ENCODE peak calls at places on chromosomes 6 and 20, in five cellular contexts. One of them, this sample, is unnamed.

GRCh38 chr6:1039191-1039590 is 272.7 kb upstream of the FOXQ1 start:
- DNase-seq in HEK293T: no peak
- DNase-seq in K562: no peak
- DNase-seq in SK-N-SH: no peak
- DNase-seq in HepG2: no peak
- DNase-seq in this sample: no peak

GRCh38 chr6:27303613-27304272 is 8.3 kb downstream of the POM121L2 start:
- DNase-seq in HEK293T: no peak
- DNase-seq in K562: no peak
- DNase-seq in SK-N-SH: no peak
- DNase-seq in HepG2: no peak
- DNase-seq in this sample: no peak

GRCh38 chr6:17470953-17471335 is 77.5 kb downstream of the CAP2 start:
- DNase-seq in HEK293T: no peak
- DNase-seq in K562: no peak
- DNase-seq in SK-N-SH: no peak
- DNase-seq in HepG2: no peak
- DNase-seq in this sample: no peak

GRCh38 chr6:53793318-53793975 is 1.4 kb upstream of the LRRC1 start:
- DNase-seq in HEK293T: peak; percentile 67
- DNase-seq in K562: no peak
- DNase-seq in SK-N-SH: peak; percentile 37
- DNase-seq in HepG2: peak; percentile 96
- DNase-seq in this sample: no peak

GRCh38 chr6:143746202-143747119 is 68.7 kb downstream of the PHACTR2 start:
- DNase-seq in HEK293T: no peak
- DNase-seq in K562: no peak
- DNase-seq in SK-N-SH: no peak
- DNase-seq in HepG2: peak; percentile 49
- DNase-seq in this sample: no peak

GRCh38 chr20:6582449-6582848 is 185.0 kb upstream of the BMP2 start:
- DNase-seq in HEK293T: no peak
- DNase-seq in K562: no peak
- DNase-seq in SK-N-SH: no peak
- DNase-seq in HepG2: no peak
- DNase-seq in this sample: no peak

GRCh38 chr6:156110249-156110648 is 654.6 kb upstream of the NOX3 start:
- DNase-seq in HEK293T: no peak
- DNase-seq in K562: no peak
- DNase-seq in SK-N-SH: no peak
- DNase-seq in HepG2: no peak
- DNase-seq in this sample: no peak

GRCh38 chr20:57559658-57560553 is 1.0 kb upstream of the PCK1 start:
- DNase-seq in HEK293T: no peak
- DNase-seq in K562: no peak
- DNase-seq in SK-N-SH: no peak
- DNase-seq in HepG2: no peak
- DNase-seq in this sample: no peak

GRCh38 chr20:12570371-12570770 is 438.4 kb upstream of the SPTLC3 start:
- DNase-seq in HEK293T: peak; percentile 36
- DNase-seq in K562: no peak
- DNase-seq in SK-N-SH: peak; percentile 47
- DNase-seq in HepG2: peak; percentile 76
- DNase-seq in this sample: no peak

GRCh38 chr6:153787341-153787606 is 251.8 kb upstream of the OPRM1 start:
- DNase-seq in HEK293T: no peak
- DNase-seq in K562: no peak
- DNase-seq in SK-N-SH: no peak
- DNase-seq in HepG2: peak; percentile 31
- DNase-seq in this sample: no peak

GRCh38 chr6:102075539-102075938 is 682.0 kb downstream of the GRIK2 start:
- DNase-seq in HEK293T: no peak
- DNase-seq in K562: no peak
- DNase-seq in SK-N-SH: no peak
- DNase-seq in HepG2: peak; percentile 4
- DNase-seq in this sample: no peak

GRCh38 chr6:142155895-142156757 is 9.1 kb downstream of the VTA1 start:
- DNase-seq in HEK293T: peak; percentile 27
- DNase-seq in K562: peak; percentile 21
- DNase-seq in SK-N-SH: peak; percentile 10
- DNase-seq in HepG2: peak; percentile 30
- DNase-seq in this sample: no peak

GRCh38 chr20:51594999-51595532 is 52.5 kb upstream of the NFATC2 start:
- DNase-seq in HEK293T: peak; percentile 85
- DNase-seq in K562: peak; percentile 81
- DNase-seq in SK-N-SH: peak; percentile 83
- DNase-seq in HepG2: peak; percentile 88
- DNase-seq in this sample: peak; percentile 45

GRCh38 chr6:15876406-15876805 is 213.6 kb upstream of the DTNBP1 start:
- DNase-seq in HEK293T: no peak
- DNase-seq in K562: no peak
- DNase-seq in SK-N-SH: no peak
- DNase-seq in HepG2: no peak
- DNase-seq in this sample: peak; percentile 78

GRCh38 chr6:34491091-34491430 is 25.2 kb downstream of the PACSIN1 start:
- DNase-seq in HEK293T: no peak
- DNase-seq in K562: peak; percentile 56
- DNase-seq in SK-N-SH: no peak
- DNase-seq in HepG2: no peak
- DNase-seq in this sample: no peak

GRCh38 chr6:163820171-163820570 is 405.7 kb downstream of the QKI start:
- DNase-seq in HEK293T: no peak
- DNase-seq in K562: no peak
- DNase-seq in SK-N-SH: no peak
- DNase-seq in HepG2: no peak
- DNase-seq in this sample: no peak

GRCh38 chr20:51311636-51312479 is 230.7 kb downstream of the NFATC2 start:
- DNase-seq in HEK293T: no peak
- DNase-seq in K562: no peak
- DNase-seq in SK-N-SH: no peak
- DNase-seq in HepG2: no peak
- DNase-seq in this sample: no peak

GRCh38 chr20:16701296-16701695 is 28.5 kb upstream of the SNRPB2 start:
- DNase-seq in HEK293T: peak; percentile 18
- DNase-seq in K562: no peak
- DNase-seq in SK-N-SH: no peak
- DNase-seq in HepG2: peak; percentile 40
- DNase-seq in this sample: no peak

GRCh38 chr6:44974511-44974910 is 353.6 kb upstream of the RUNX2 start:
- DNase-seq in HEK293T: no peak
- DNase-seq in K562: no peak
- DNase-seq in SK-N-SH: no peak
- DNase-seq in HepG2: no peak
- DNase-seq in this sample: no peak

GRCh38 chr20:52847029-52847660 is 125.0 kb upstream of the TSHZ2 start:
- DNase-seq in HEK293T: no peak
- DNase-seq in K562: no peak
- DNase-seq in SK-N-SH: no peak
- DNase-seq in HepG2: no peak
- DNase-seq in this sample: no peak

GRCh38 chr6:27605401-27606342 is 132.8 kb upstream of the ZNF184 start:
- DNase-seq in HEK293T: peak; percentile 55
- DNase-seq in K562: peak; percentile 68
- DNase-seq in SK-N-SH: no peak
- DNase-seq in HepG2: peak; percentile 61
- DNase-seq in this sample: no peak

GRCh38 chr6:52522655-52523054 is 54.2 kb downstream of the TRAM2 start:
- DNase-seq in HEK293T: no peak
- DNase-seq in K562: no peak
- DNase-seq in SK-N-SH: no peak
- DNase-seq in HepG2: no peak
- DNase-seq in this sample: no peak

GRCh38 chr6:63764318-63764916 is 128.8 kb downstream of the PHF3 start:
- DNase-seq in HEK293T: no peak
- DNase-seq in K562: peak; percentile 14
- DNase-seq in SK-N-SH: no peak
- DNase-seq in HepG2: peak; percentile 65
- DNase-seq in this sample: peak; percentile 5

GRCh38 chr20:47309806-47310426 is 46.6 kb downstream of the ZMYND8 start:
- DNase-seq in HEK293T: no peak
- DNase-seq in K562: no peak
- DNase-seq in SK-N-SH: no peak
- DNase-seq in HepG2: no peak
- DNase-seq in this sample: no peak

GRCh38 chr20:49510562-49511117 is 28.2 kb upstream of the KCNB1 start:
- DNase-seq in HEK293T: no peak
- DNase-seq in K562: no peak
- DNase-seq in SK-N-SH: no peak
- DNase-seq in HepG2: no peak
- DNase-seq in this sample: no peak
- TF ChIP-seq FOXM1 in HEK293T: no peak
- TF ChIP-seq FOXM1 in K562: no peak
- TF ChIP-seq FOXM1 in SK-N-SH: no peak
- TF ChIP-seq FOXM1 in HepG2: no peak
- TF ChIP-seq FOXM1 in this sample: no peak

GRCh38 chr6:2977799-2978558 is 6.6 kb upstream of the SERPINB6 start:
- DNase-seq in HEK293T: no peak
- DNase-seq in K562: no peak
- DNase-seq in SK-N-SH: no peak
- DNase-seq in HepG2: no peak
- DNase-seq in this sample: no peak

GRCh38 chr6:2980465-2980855 is 9.1 kb upstream of the SERPINB6 start:
- DNase-seq in HEK293T: no peak
- DNase-seq in K562: no peak
- DNase-seq in SK-N-SH: no peak
- DNase-seq in HepG2: no peak
- DNase-seq in this sample: no peak

GRCh38 chr6:2978923-2979322 is 7.6 kb upstream of the SERPINB6 start:
- DNase-seq in HEK293T: no peak
- DNase-seq in K562: no peak
- DNase-seq in SK-N-SH: no peak
- DNase-seq in HepG2: no peak
- DNase-seq in this sample: no peak

GRCh38 chr6:2982464-2983121 is 11.2 kb upstream of the SERPINB6 start:
- DNase-seq in HEK293T: no peak
- DNase-seq in K562: no peak
- DNase-seq in SK-N-SH: no peak
- DNase-seq in HepG2: no peak
- DNase-seq in this sample: no peak

DNA sequence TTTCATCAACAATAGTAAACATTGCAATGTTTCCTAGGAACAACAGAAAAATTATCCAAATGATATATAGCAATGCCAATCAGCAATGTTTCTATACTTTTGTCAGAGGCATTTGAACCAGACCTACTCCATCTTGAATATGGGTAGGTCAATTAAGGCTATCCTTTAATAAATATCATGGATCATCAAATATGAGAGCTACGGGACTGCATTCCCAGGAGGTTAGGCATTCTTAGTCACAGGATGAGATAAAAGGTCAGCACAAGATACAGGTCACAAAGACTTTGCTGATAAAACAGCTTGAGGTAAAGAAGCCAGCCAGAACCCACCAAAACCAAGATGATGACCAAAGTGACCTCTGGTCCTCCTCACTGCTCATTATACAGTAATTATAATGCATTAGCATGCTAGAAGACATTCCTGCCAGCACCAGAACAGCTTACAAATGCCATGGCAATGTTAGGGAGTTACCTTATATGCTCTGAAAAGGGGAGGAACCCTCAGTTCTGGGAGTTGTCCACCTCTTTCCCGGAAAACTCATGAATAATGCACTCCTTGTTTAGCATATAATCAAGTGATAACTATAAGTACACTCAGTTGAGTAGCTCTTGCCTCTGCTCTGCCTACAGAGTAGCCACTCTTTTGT is 8.6 kb upstream of the SERPINB6 start:
- DNase-seq in HEK293T: no peak
- DNase-seq in K562: no peak
- DNase-seq in SK-N-SH: no peak
- DNase-seq in HepG2: no peak
- DNase-seq in this sample: no peak
- TF ChIP-seq FOXM1 in HEK293T: no peak
- TF ChIP-seq FOXM1 in K562: no peak
- TF ChIP-seq FOXM1 in SK-N-SH: no peak
- TF ChIP-seq FOXM1 in HepG2: no peak
- TF ChIP-seq FOXM1 in this sample: no peak

DNA sequence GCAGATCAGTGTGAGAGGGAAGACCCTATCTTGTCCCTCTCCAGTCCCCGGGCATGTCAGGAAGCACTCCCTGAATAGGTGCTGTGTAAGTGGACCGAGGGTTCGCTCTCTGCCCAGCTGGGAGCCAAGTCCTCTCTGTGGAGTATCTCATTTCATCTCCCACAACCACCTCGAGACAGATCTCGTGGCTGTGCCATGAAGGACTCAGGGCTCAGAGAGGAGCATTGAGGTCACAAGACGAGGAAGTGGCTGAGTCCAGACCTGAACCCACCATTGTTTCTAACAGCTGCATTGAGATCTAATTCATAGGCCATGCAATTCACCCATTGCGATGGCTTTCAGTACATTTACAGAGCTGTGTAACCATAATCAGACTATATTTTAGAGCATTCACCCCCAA is 34.7 kb upstream of the STX16 start:
- DNase-seq in HEK293T: no peak
- DNase-seq in K562: no peak
- DNase-seq in SK-N-SH: no peak
- DNase-seq in HepG2: no peak
- DNase-seq in this sample: no peak
- TF ChIP-seq FOXM1 in HEK293T: no peak
- TF ChIP-seq FOXM1 in K562: no peak
- TF ChIP-seq FOXM1 in SK-N-SH: no peak
- TF ChIP-seq FOXM1 in HepG2: no peak
- TF ChIP-seq FOXM1 in this sample: no peak

GRCh38 chr6:149451361-149452061 is 33.3 kb downstream of the ZC3H12D start:
- DNase-seq in HEK293T: no peak
- DNase-seq in K562: no peak
- DNase-seq in SK-N-SH: no peak
- DNase-seq in HepG2: no peak
- DNase-seq in this sample: no peak

GRCh38 chr6:149449831-149450678 is 34.8 kb downstream of the ZC3H12D start:
- DNase-seq in HEK293T: no peak
- DNase-seq in K562: no peak
- DNase-seq in SK-N-SH: no peak
- DNase-seq in HepG2: no peak
- DNase-seq in this sample: no peak

GRCh38 chr6:149449054-149449453 is 35.8 kb downstream of the ZC3H12D start:
- DNase-seq in HEK293T: no peak
- DNase-seq in K562: no peak
- DNase-seq in SK-N-SH: no peak
- DNase-seq in HepG2: no peak
- DNase-seq in this sample: no peak

GRCh38 chr6:149452062-149452939 is 32.5 kb downstream of the ZC3H12D start:
- DNase-seq in HEK293T: no peak
- DNase-seq in K562: no peak
- DNase-seq in SK-N-SH: no peak
- DNase-seq in HepG2: peak; percentile 29
- DNase-seq in this sample: no peak

GRCh38 chr6:149450679-149451360 is 34.0 kb downstream of the ZC3H12D start:
- DNase-seq in HEK293T: no peak
- DNase-seq in K562: no peak
- DNase-seq in SK-N-SH: peak; percentile 83
- DNase-seq in HepG2: no peak
- DNase-seq in this sample: no peak
- TF ChIP-seq FOXM1 in HEK293T: no peak
- TF ChIP-seq FOXM1 in K562: no peak
- TF ChIP-seq FOXM1 in SK-N-SH: no peak
- TF ChIP-seq FOXM1 in HepG2: no peak
- TF ChIP-seq FOXM1 in this sample: no peak

This sample was measured in GM12878.